ENCODE peak calls at places on chromosome 5, in nine cellular contexts. One of them, this sample, is unnamed.
A peak's percentile ranks its signal among the peaks of the same experiment; 100 is the strongest.

GRCh38 chr5:136080483-136081180 is 51.8 kb downstream of the TGFBI start:
- DNase-seq in AG10803: peak; percentile 83
- DNase-seq in esophagus squamous epithelium: peak; percentile 22
- DNase-seq in Calu3: peak; percentile 95
- DNase-seq in osteocyte: no peak
- DNase-seq in PC-9: peak; percentile 85
- DNase-seq in mesothelial cell of epicardium: peak; percentile 76
- DNase-seq in BJ: peak; percentile 60
- DNase-seq in H1: peak; percentile 72
- DNase-seq in this sample: peak; percentile 81

GRCh38 chr5:68542207-68542606 is 326.7 kb downstream of the PIK3R1 start:
- DNase-seq in AG10803: no peak
- DNase-seq in esophagus squamous epithelium: no peak
- DNase-seq in Calu3: no peak
- DNase-seq in osteocyte: no peak
- DNase-seq in PC-9: no peak
- DNase-seq in mesothelial cell of epicardium: no peak
- DNase-seq in BJ: no peak
- DNase-seq in H1: no peak
- DNase-seq in this sample: peak; percentile 70

GRCh38 chr5:134446938-134447337 is 35.3 kb upstream of the CDKN2AIPNL start:
- DNase-seq in AG10803: no peak
- DNase-seq in esophagus squamous epithelium: no peak
- DNase-seq in Calu3: no peak
- DNase-seq in osteocyte: no peak
- DNase-seq in PC-9: no peak
- DNase-seq in mesothelial cell of epicardium: no peak
- DNase-seq in BJ: no peak
- DNase-seq in H1: no peak
- DNase-seq in this sample: no peak

GRCh38 chr5:157761690-157762611 is 18.4 kb downstream of the LSM11 start:
- DNase-seq in AG10803: peak; percentile 73
- DNase-seq in esophagus squamous epithelium: no peak
- DNase-seq in Calu3: peak; percentile 62
- DNase-seq in osteocyte: no peak
- DNase-seq in PC-9: no peak
- DNase-seq in mesothelial cell of epicardium: no peak
- DNase-seq in BJ: no peak
- DNase-seq in H1: no peak
- DNase-seq in this sample: peak; percentile 76

GRCh38 chr5:124824637-124825158 is 78.3 kb upstream of the ZNF608 start:
- DNase-seq in AG10803: peak; percentile 13
- DNase-seq in esophagus squamous epithelium: no peak
- DNase-seq in Calu3: peak; percentile 20
- DNase-seq in osteocyte: no peak
- DNase-seq in PC-9: peak; percentile 92
- DNase-seq in mesothelial cell of epicardium: no peak
- DNase-seq in BJ: peak; percentile 20
- DNase-seq in H1: no peak
- DNase-seq in this sample: peak; percentile 79

GRCh38 chr5:75053286-75054109 is 1.1 kb upstream of the GCNT4 start:
- DNase-seq in AG10803: peak; percentile 84
- DNase-seq in esophagus squamous epithelium: no peak
- DNase-seq in Calu3: peak; percentile 76
- DNase-seq in osteocyte: peak; percentile 89
- DNase-seq in PC-9: peak; percentile 66
- DNase-seq in mesothelial cell of epicardium: peak; percentile 74
- DNase-seq in BJ: no peak
- DNase-seq in H1: peak; percentile 70
- DNase-seq in this sample: peak; percentile 84

GRCh38 chr5:135262364-135262763 is 136.7 kb downstream of the MACROH2A1 start:
- DNase-seq in AG10803: no peak
- DNase-seq in esophagus squamous epithelium: no peak
- DNase-seq in Calu3: no peak
- DNase-seq in osteocyte: no peak
- DNase-seq in PC-9: no peak
- DNase-seq in mesothelial cell of epicardium: no peak
- DNase-seq in BJ: no peak
- DNase-seq in H1: no peak
- DNase-seq in this sample: no peak

GRCh38 chr5:155529366-155529765 is 515.8 kb downstream of the KIF4B start:
- DNase-seq in AG10803: peak; percentile 53
- DNase-seq in esophagus squamous epithelium: no peak
- DNase-seq in Calu3: no peak
- DNase-seq in osteocyte: no peak
- DNase-seq in PC-9: no peak
- DNase-seq in mesothelial cell of epicardium: no peak
- DNase-seq in BJ: no peak
- DNase-seq in H1: no peak
- DNase-seq in this sample: peak; percentile 26

GRCh38 chr5:170330568-170331054 is 33.0 kb upstream of the LCP2 start:
- DNase-seq in AG10803: no peak
- DNase-seq in esophagus squamous epithelium: no peak
- DNase-seq in Calu3: no peak
- DNase-seq in osteocyte: no peak
- DNase-seq in PC-9: no peak
- DNase-seq in mesothelial cell of epicardium: no peak
- DNase-seq in BJ: no peak
- DNase-seq in H1: no peak
- DNase-seq in this sample: no peak

DNA sequence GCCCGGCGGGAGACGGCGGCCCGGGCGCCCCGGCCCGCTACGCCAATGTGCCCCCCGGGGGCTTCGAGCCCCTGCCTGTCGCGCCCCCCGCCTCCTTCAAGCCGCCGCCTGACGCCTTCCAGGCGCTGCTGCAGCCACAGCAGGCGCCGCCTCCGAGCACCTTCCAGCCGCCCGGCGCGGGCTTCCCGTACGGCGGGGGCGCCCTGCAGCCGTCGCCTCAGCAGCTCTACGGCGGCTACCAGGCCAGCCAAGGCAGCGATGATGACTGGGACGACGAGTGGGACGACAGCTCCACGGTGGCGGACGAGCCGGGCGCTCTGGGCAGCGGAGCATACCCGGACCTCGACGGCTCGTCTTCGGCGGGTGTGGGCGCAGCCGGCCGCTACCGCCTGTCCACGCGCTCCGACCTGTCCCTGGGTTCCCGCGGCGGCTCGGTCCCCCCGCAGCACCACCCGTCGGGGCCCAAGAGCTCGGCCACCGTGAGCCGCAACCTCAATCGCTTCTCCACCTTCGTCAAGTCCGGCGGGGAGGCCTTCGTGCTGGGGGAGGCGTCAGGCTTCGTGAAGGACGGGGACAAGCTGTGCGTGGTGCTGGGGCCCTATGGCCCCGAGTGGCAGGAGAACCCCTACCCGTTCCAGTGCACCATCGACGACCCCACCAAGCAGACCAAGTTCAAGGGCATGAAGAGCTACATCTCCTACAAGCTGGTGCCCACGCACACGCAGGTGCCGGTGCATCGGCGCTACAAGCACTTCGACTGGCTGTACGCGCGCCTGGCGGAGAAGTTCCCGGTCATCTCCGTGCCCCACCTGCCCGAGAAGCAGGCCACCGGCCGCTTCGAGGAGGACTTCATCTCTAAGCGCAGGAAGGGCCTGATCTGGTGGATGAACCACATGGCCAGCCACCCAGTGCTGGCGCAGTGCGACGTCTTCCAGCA is 855 bp downstream of the SNX18 start:
- DNase-seq in AG10803: peak; percentile 46
- DNase-seq in esophagus squamous epithelium: no peak
- DNase-seq in Calu3: peak; percentile 60
- DNase-seq in osteocyte: peak; percentile 86
- DNase-seq in PC-9: no peak
- DNase-seq in mesothelial cell of epicardium: peak; percentile 69
- DNase-seq in BJ: no peak
- DNase-seq in H1: peak; percentile 59
- DNase-seq in this sample: peak; percentile 72
- TF ChIP-seq CTCF in AG10803: no peak
- TF ChIP-seq CTCF in esophagus squamous epithelium: peak; percentile 4
- TF ChIP-seq CTCF in Calu3: no peak
- TF ChIP-seq CTCF in osteocyte: no peak
- TF ChIP-seq CTCF in PC-9: no peak
- TF ChIP-seq CTCF in mesothelial cell of epicardium: no peak
- TF ChIP-seq CTCF in BJ: peak; percentile 2
- TF ChIP-seq CTCF in H1: no peak
- TF ChIP-seq CTCF in this sample: no peak

DNA sequence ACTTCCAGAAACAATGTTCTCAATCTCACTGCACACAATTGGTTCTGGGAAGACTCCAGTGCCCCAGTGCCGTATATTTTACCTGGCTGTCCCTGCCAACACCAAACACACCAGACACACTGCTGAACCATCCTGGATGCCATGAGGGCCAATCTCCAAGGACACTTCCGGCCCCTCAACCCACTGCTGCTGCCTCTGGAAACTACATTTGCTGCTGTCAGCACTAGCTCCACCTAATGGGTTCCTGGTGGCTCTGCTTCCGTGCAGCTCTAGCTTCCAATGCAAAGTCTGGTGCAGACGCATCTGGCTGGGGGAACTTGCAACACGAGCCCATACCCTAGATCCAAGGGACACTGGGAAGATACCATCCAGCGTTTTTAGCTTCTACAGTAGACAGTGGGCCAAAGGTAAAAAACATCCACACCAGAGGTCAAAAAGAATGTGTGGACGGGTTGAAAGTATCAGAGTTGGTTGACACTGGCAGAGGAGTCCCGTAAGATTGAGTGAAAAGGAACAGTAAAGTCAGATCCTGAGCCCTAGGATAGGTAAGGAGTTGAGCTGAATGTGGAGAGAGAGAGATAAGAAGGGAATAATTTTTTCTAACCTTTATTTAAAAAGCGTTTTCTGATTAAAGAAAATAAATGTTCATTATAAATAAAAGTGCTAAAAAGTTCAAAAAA is 99.7 kb upstream of the KIF2A start:
- DNase-seq in AG10803: peak; percentile 26
- DNase-seq in esophagus squamous epithelium: no peak
- DNase-seq in Calu3: peak; percentile 12
- DNase-seq in osteocyte: no peak
- DNase-seq in PC-9: no peak
- DNase-seq in mesothelial cell of epicardium: no peak
- DNase-seq in BJ: no peak
- DNase-seq in H1: no peak
- DNase-seq in this sample: no peak
- TF ChIP-seq CTCF in AG10803: peak; percentile 42
- TF ChIP-seq CTCF in esophagus squamous epithelium: no peak
- TF ChIP-seq CTCF in Calu3: no peak
- TF ChIP-seq CTCF in osteocyte: no peak
- TF ChIP-seq CTCF in PC-9: no peak
- TF ChIP-seq CTCF in mesothelial cell of epicardium: no peak
- TF ChIP-seq CTCF in BJ: peak; percentile 21
- TF ChIP-seq CTCF in H1: peak; percentile 65
- TF ChIP-seq CTCF in this sample: peak; percentile 3

GRCh38 chr5:138033916-138034315 is 1.0 kb upstream of the FAM13B start:
- DNase-seq in AG10803: peak; percentile 90
- DNase-seq in esophagus squamous epithelium: no peak
- DNase-seq in Calu3: no peak
- DNase-seq in osteocyte: no peak
- DNase-seq in PC-9: peak; percentile 75
- DNase-seq in mesothelial cell of epicardium: no peak
- DNase-seq in BJ: peak; percentile 55
- DNase-seq in H1: no peak
- DNase-seq in this sample: peak; percentile 60

GRCh38 chr5:138033275-138033808 is 463 bp upstream of the FAM13B start:
- DNase-seq in AG10803: no peak
- DNase-seq in esophagus squamous epithelium: no peak
- DNase-seq in Calu3: no peak
- DNase-seq in osteocyte: no peak
- DNase-seq in PC-9: no peak
- DNase-seq in mesothelial cell of epicardium: no peak
- DNase-seq in BJ: no peak
- DNase-seq in H1: no peak
- DNase-seq in this sample: no peak

GRCh38 chr5:138029944-138030343 is 2.9 kb downstream of the FAM13B start:
- DNase-seq in AG10803: no peak
- DNase-seq in esophagus squamous epithelium: no peak
- DNase-seq in Calu3: no peak
- DNase-seq in osteocyte: no peak
- DNase-seq in PC-9: no peak
- DNase-seq in mesothelial cell of epicardium: no peak
- DNase-seq in BJ: no peak
- DNase-seq in H1: no peak
- DNase-seq in this sample: no peak

GRCh38 chr5:138032028-138032571 is 779 bp downstream of the FAM13B start:
- DNase-seq in AG10803: peak; percentile 48
- DNase-seq in esophagus squamous epithelium: peak; percentile 36
- DNase-seq in Calu3: no peak
- DNase-seq in osteocyte: no peak
- DNase-seq in PC-9: peak; percentile 55
- DNase-seq in mesothelial cell of epicardium: no peak
- DNase-seq in BJ: no peak
- DNase-seq in H1: no peak
- DNase-seq in this sample: peak; percentile 45

GRCh38 chr5:138032572-138033274 is at the start of gene FAM13B:
- DNase-seq in AG10803: peak; percentile 66
- DNase-seq in esophagus squamous epithelium: peak; percentile 39
- DNase-seq in Calu3: peak; percentile 85
- DNase-seq in osteocyte: peak; percentile 92
- DNase-seq in PC-9: peak; percentile 58
- DNase-seq in mesothelial cell of epicardium: peak; percentile 84
- DNase-seq in BJ: no peak
- DNase-seq in H1: peak; percentile 90
- DNase-seq in this sample: peak; percentile 52
- TF ChIP-seq CTCF in AG10803: no peak
- TF ChIP-seq CTCF in esophagus squamous epithelium: peak; percentile 10
- TF ChIP-seq CTCF in Calu3: no peak
- TF ChIP-seq CTCF in osteocyte: no peak
- TF ChIP-seq CTCF in PC-9: no peak
- TF ChIP-seq CTCF in mesothelial cell of epicardium: no peak
- TF ChIP-seq CTCF in BJ: peak; percentile 2
- TF ChIP-seq CTCF in H1: no peak
- TF ChIP-seq CTCF in this sample: no peak

GRCh38 chr5:176597417-176598389 is 12.3 kb downstream of the GPRIN1 start:
- DNase-seq in AG10803: no peak
- DNase-seq in esophagus squamous epithelium: no peak
- DNase-seq in Calu3: no peak
- DNase-seq in osteocyte: no peak
- DNase-seq in PC-9: no peak
- DNase-seq in mesothelial cell of epicardium: no peak
- DNase-seq in BJ: no peak
- DNase-seq in H1: no peak
- DNase-seq in this sample: no peak

GRCh38 chr5:176594554-176594953 is 15.4 kb downstream of the GPRIN1 start:
- DNase-seq in AG10803: no peak
- DNase-seq in esophagus squamous epithelium: no peak
- DNase-seq in Calu3: no peak
- DNase-seq in osteocyte: no peak
- DNase-seq in PC-9: no peak
- DNase-seq in mesothelial cell of epicardium: no peak
- DNase-seq in BJ: no peak
- DNase-seq in H1: no peak
- DNase-seq in this sample: no peak

GRCh38 chr5:176595386-176595943 is 14.5 kb downstream of the GPRIN1 start:
- DNase-seq in AG10803: no peak
- DNase-seq in esophagus squamous epithelium: no peak
- DNase-seq in Calu3: no peak
- DNase-seq in osteocyte: no peak
- DNase-seq in PC-9: no peak
- DNase-seq in mesothelial cell of epicardium: no peak
- DNase-seq in BJ: no peak
- DNase-seq in H1: no peak
- DNase-seq in this sample: no peak

GRCh38 chr5:176596069-176596656 is 13.8 kb downstream of the GPRIN1 start:
- DNase-seq in AG10803: no peak
- DNase-seq in esophagus squamous epithelium: no peak
- DNase-seq in Calu3: no peak
- DNase-seq in osteocyte: no peak
- DNase-seq in PC-9: no peak
- DNase-seq in mesothelial cell of epicardium: no peak
- DNase-seq in BJ: no peak
- DNase-seq in H1: no peak
- DNase-seq in this sample: no peak

GRCh38 chr5:176596689-176597416 is 13.1 kb downstream of the GPRIN1 start:
- DNase-seq in AG10803: peak; percentile 23
- DNase-seq in esophagus squamous epithelium: no peak
- DNase-seq in Calu3: peak; percentile 36
- DNase-seq in osteocyte: no peak
- DNase-seq in PC-9: no peak
- DNase-seq in mesothelial cell of epicardium: no peak
- DNase-seq in BJ: no peak
- DNase-seq in H1: peak; percentile 78
- DNase-seq in this sample: peak; percentile 68
- TF ChIP-seq CTCF in AG10803: no peak
- TF ChIP-seq CTCF in esophagus squamous epithelium: no peak
- TF ChIP-seq CTCF in Calu3: no peak
- TF ChIP-seq CTCF in osteocyte: no peak
- TF ChIP-seq CTCF in PC-9: no peak
- TF ChIP-seq CTCF in mesothelial cell of epicardium: no peak
- TF ChIP-seq CTCF in BJ: no peak
- TF ChIP-seq CTCF in H1: peak; percentile 75
- TF ChIP-seq CTCF in this sample: no peak

This sample was measured in foreskin fibroblast.